ENCODE peak calls at places on chromosomes 11 and 22, in seven cellular contexts. One of them, this sample, is unnamed.

GRCh38 chr22:24474221-24474620 is 20.9 kb upstream of the UPB1 start:
- DNase-seq in adrenal gland: no peak
- DNase-seq in H7: no peak
- DNase-seq in stimulated activated CD4-positive, alpha-beta T cell treated with anti-CD3 and anti-CD28 coated beads, Interleukin-15, amount 100 ng/mL, for 1 hour: no peak
- DNase-seq in amniotic stem cell: peak
- DNase-seq in epithelial cell of prostate: no peak
- DNase-seq in activated CD4-positive, alpha-beta T cell treated with anti-CD3 and anti-CD28 coated beads, Interleukin-2, amount 50 U/mL, for 48 hours: no peak
- DNase-seq in this sample: no peak

GRCh38 chr11:27162237-27162636 is 121.6 kb downstream of the BBOX1 start:
- DNase-seq in adrenal gland: no peak
- DNase-seq in H7: no peak
- DNase-seq in stimulated activated CD4-positive, alpha-beta T cell treated with anti-CD3 and anti-CD28 coated beads, Interleukin-15, amount 100 ng/mL, for 1 hour: no peak
- DNase-seq in amniotic stem cell: no peak
- DNase-seq in epithelial cell of prostate: no peak
- DNase-seq in activated CD4-positive, alpha-beta T cell treated with anti-CD3 and anti-CD28 coated beads, Interleukin-2, amount 50 U/mL, for 48 hours: no peak
- DNase-seq in this sample: no peak

GRCh38 chr22:46364341-46365165 is 29.0 kb downstream of the TRMU start:
- DNase-seq in adrenal gland: no peak
- DNase-seq in H7: peak
- DNase-seq in stimulated activated CD4-positive, alpha-beta T cell treated with anti-CD3 and anti-CD28 coated beads, Interleukin-15, amount 100 ng/mL, for 1 hour: no peak
- DNase-seq in amniotic stem cell: no peak
- DNase-seq in epithelial cell of prostate: no peak
- DNase-seq in activated CD4-positive, alpha-beta T cell treated with anti-CD3 and anti-CD28 coated beads, Interleukin-2, amount 50 U/mL, for 48 hours: no peak
- DNase-seq in this sample: no peak

GRCh38 chr11:69013009-69013951 is at the start of gene MRGPRF:
- DNase-seq in adrenal gland: peak
- DNase-seq in H7: peak
- DNase-seq in stimulated activated CD4-positive, alpha-beta T cell treated with anti-CD3 and anti-CD28 coated beads, Interleukin-15, amount 100 ng/mL, for 1 hour: no peak
- DNase-seq in amniotic stem cell: peak
- DNase-seq in epithelial cell of prostate: no peak
- DNase-seq in activated CD4-positive, alpha-beta T cell treated with anti-CD3 and anti-CD28 coated beads, Interleukin-2, amount 50 U/mL, for 48 hours: no peak
- DNase-seq in this sample: peak

GRCh38 chr22:37428649-37429586 is 1.6 kb upstream of the ELFN2 start:
- DNase-seq in adrenal gland: no peak
- DNase-seq in H7: peak
- DNase-seq in stimulated activated CD4-positive, alpha-beta T cell treated with anti-CD3 and anti-CD28 coated beads, Interleukin-15, amount 100 ng/mL, for 1 hour: peak
- DNase-seq in amniotic stem cell: no peak
- DNase-seq in epithelial cell of prostate: no peak
- DNase-seq in activated CD4-positive, alpha-beta T cell treated with anti-CD3 and anti-CD28 coated beads, Interleukin-2, amount 50 U/mL, for 48 hours: peak
- DNase-seq in this sample: peak

GRCh38 chr22:48618326-48618725 is 1209.3 kb downstream of the BRD1 start:
- DNase-seq in adrenal gland: no peak
- DNase-seq in H7: no peak
- DNase-seq in stimulated activated CD4-positive, alpha-beta T cell treated with anti-CD3 and anti-CD28 coated beads, Interleukin-15, amount 100 ng/mL, for 1 hour: no peak
- DNase-seq in amniotic stem cell: no peak
- DNase-seq in epithelial cell of prostate: no peak
- DNase-seq in activated CD4-positive, alpha-beta T cell treated with anti-CD3 and anti-CD28 coated beads, Interleukin-2, amount 50 U/mL, for 48 hours: no peak
- DNase-seq in this sample: no peak

GRCh38 chr22:39110631-39111561 is 13.9 kb downstream of the APOBEC3H start:
- DNase-seq in adrenal gland: no peak
- DNase-seq in H7: peak
- DNase-seq in stimulated activated CD4-positive, alpha-beta T cell treated with anti-CD3 and anti-CD28 coated beads, Interleukin-15, amount 100 ng/mL, for 1 hour: no peak
- DNase-seq in amniotic stem cell: no peak
- DNase-seq in epithelial cell of prostate: peak
- DNase-seq in activated CD4-positive, alpha-beta T cell treated with anti-CD3 and anti-CD28 coated beads, Interleukin-2, amount 50 U/mL, for 48 hours: no peak
- DNase-seq in this sample: no peak

GRCh38 chr11:102560555-102561011 is 30.0 kb upstream of the MMP7 start:
- DNase-seq in adrenal gland: no peak
- DNase-seq in H7: no peak
- DNase-seq in stimulated activated CD4-positive, alpha-beta T cell treated with anti-CD3 and anti-CD28 coated beads, Interleukin-15, amount 100 ng/mL, for 1 hour: no peak
- DNase-seq in amniotic stem cell: no peak
- DNase-seq in epithelial cell of prostate: peak
- DNase-seq in activated CD4-positive, alpha-beta T cell treated with anti-CD3 and anti-CD28 coated beads, Interleukin-2, amount 50 U/mL, for 48 hours: no peak
- DNase-seq in this sample: no peak

GRCh38 chr22:38172489-38173155 is 9.0 kb downstream of the PLA2G6 start:
- DNase-seq in adrenal gland: peak
- DNase-seq in H7: no peak
- DNase-seq in stimulated activated CD4-positive, alpha-beta T cell treated with anti-CD3 and anti-CD28 coated beads, Interleukin-15, amount 100 ng/mL, for 1 hour: no peak
- DNase-seq in amniotic stem cell: no peak
- DNase-seq in epithelial cell of prostate: no peak
- DNase-seq in activated CD4-positive, alpha-beta T cell treated with anti-CD3 and anti-CD28 coated beads, Interleukin-2, amount 50 U/mL, for 48 hours: no peak
- DNase-seq in this sample: no peak

GRCh38 chr11:21037836-21038235 is 368.4 kb downstream of the NELL1 start:
- DNase-seq in adrenal gland: no peak
- DNase-seq in H7: no peak
- DNase-seq in stimulated activated CD4-positive, alpha-beta T cell treated with anti-CD3 and anti-CD28 coated beads, Interleukin-15, amount 100 ng/mL, for 1 hour: no peak
- DNase-seq in amniotic stem cell: no peak
- DNase-seq in epithelial cell of prostate: no peak
- DNase-seq in activated CD4-positive, alpha-beta T cell treated with anti-CD3 and anti-CD28 coated beads, Interleukin-2, amount 50 U/mL, for 48 hours: no peak
- DNase-seq in this sample: no peak

GRCh38 chr11:119371778-119372182 is 9.7 kb downstream of the USP2 start:
- DNase-seq in adrenal gland: peak
- DNase-seq in H7: no peak
- DNase-seq in stimulated activated CD4-positive, alpha-beta T cell treated with anti-CD3 and anti-CD28 coated beads, Interleukin-15, amount 100 ng/mL, for 1 hour: no peak
- DNase-seq in amniotic stem cell: no peak
- DNase-seq in epithelial cell of prostate: no peak
- DNase-seq in activated CD4-positive, alpha-beta T cell treated with anti-CD3 and anti-CD28 coated beads, Interleukin-2, amount 50 U/mL, for 48 hours: no peak
- DNase-seq in this sample: no peak

GRCh38 chr22:39300198-39300830 is 19.1 kb downstream of the RPL3 start:
- DNase-seq in adrenal gland: no peak
- DNase-seq in H7: peak
- DNase-seq in stimulated activated CD4-positive, alpha-beta T cell treated with anti-CD3 and anti-CD28 coated beads, Interleukin-15, amount 100 ng/mL, for 1 hour: no peak
- DNase-seq in amniotic stem cell: no peak
- DNase-seq in epithelial cell of prostate: no peak
- DNase-seq in activated CD4-positive, alpha-beta T cell treated with anti-CD3 and anti-CD28 coated beads, Interleukin-2, amount 50 U/mL, for 48 hours: no peak
- DNase-seq in this sample: peak

GRCh38 chr11:27571151-27571840 is 64.7 kb upstream of the LIN7C start:
- DNase-seq in adrenal gland: no peak
- DNase-seq in H7: peak
- DNase-seq in stimulated activated CD4-positive, alpha-beta T cell treated with anti-CD3 and anti-CD28 coated beads, Interleukin-15, amount 100 ng/mL, for 1 hour: no peak
- DNase-seq in amniotic stem cell: peak
- DNase-seq in epithelial cell of prostate: no peak
- DNase-seq in activated CD4-positive, alpha-beta T cell treated with anti-CD3 and anti-CD28 coated beads, Interleukin-2, amount 50 U/mL, for 48 hours: no peak
- DNase-seq in this sample: no peak

This sample was measured in WTC11.